ENCODE peak calls at places on chromosomes 11 and 22, in six cellular contexts. J is IMR-90, H is H9, N is neuronal stem cell, E is trophoblast cell, U is mesenchymal stem cell. B is an unnamed sample.

GRCh38 chr11:6365659-6366058 is 24.6 kb upstream of the SMPD1 start:
- DNase-seq in J (no peak), H (no peak), N (no peak), E (no peak), U (no peak), B (no peak)

GRCh38 chr11:130137999-130138398 is 21.6 kb upstream of the ST14 start:
- DNase-seq in J (no peak), H (no peak), N (no peak), E (no peak), U (no peak), B (no peak)

GRCh38 chr11:12088047-12088481 is 22.3 kb upstream of the MICAL2 start:
- DNase-seq in J (peak; percentile 77), H (no peak), N (no peak), E (peak; percentile 45), U (peak; percentile 88), B (peak; percentile 51)

GRCh38 chr22:20573830-20574615 is 66.6 kb downstream of the MED15 start:
- DNase-seq in J (no peak), H (no peak), N (no peak), E (no peak), U (no peak), B (no peak)

GRCh38 chr22:48336339-48337060 is 1491.2 kb downstream of the BRD1 start:
- DNase-seq in J (no peak), H (no peak), N (no peak), E (no peak), U (no peak), B (no peak)

GRCh38 chr11:8812438-8812837 is 98.6 kb upstream of the AKIP1 start:
- DNase-seq in J (no peak), H (no peak), N (no peak), E (peak; percentile 32), U (peak; percentile 57), B (peak; percentile 40)

GRCh38 chr11:77407613-77408012 is 66.3 kb downstream of the PAK1 start:
- DNase-seq in J (peak; percentile 92), H (no peak), N (no peak), E (no peak), U (peak; percentile 78), B (peak; percentile 37)

GRCh38 chr11:131511794-131512193 is 141.4 kb downstream of the NTM start:
- DNase-seq in J (no peak), H (peak; percentile 72), N (peak; percentile 17), E (peak; percentile 93), U (no peak), B (peak; percentile 72)

GRCh38 chr11:86592659-86593451 is 79.6 kb downstream of the ME3 start:
- DNase-seq in J (peak; percentile 87), H (no peak), N (no peak), E (peak; percentile 79), U (peak; percentile 89), B (peak; percentile 95)

GRCh38 chr11:94801866-94802460 is 33.8 kb downstream of the AMOTL1 start:
- DNase-seq in J (no peak), H (no peak), N (no peak), E (no peak), U (no peak), B (no peak)

GRCh38 chr22:42844756-42845155 is 12.3 kb downstream of the ARFGAP3 start:
- DNase-seq in J (peak; percentile 39), H (no peak), N (no peak), E (peak; percentile 49), U (peak; percentile 63), B (no peak)

GRCh38 chr11:113473983-113474361 is 1.2 kb downstream of the DRD2 start:
- DNase-seq in J (no peak), H (no peak), N (no peak), E (no peak), U (no peak), B (no peak)

GRCh38 chr11:8717876-8718753 is 35.5 kb downstream of the RPL27A start:
- DNase-seq in J (peak; percentile 97), H (no peak), N (no peak), E (no peak), U (peak; percentile 95), B (peak; percentile 85)

GRCh38 chr11:6812391-6813005 is 13.0 kb upstream of the OR6A2 start:
- DNase-seq in J (peak; percentile 34), H (peak; percentile 52), N (peak; percentile 43), E (peak; percentile 76), U (peak; percentile 51), B (peak; percentile 76)

GRCh38 chr11:32213223-32213622 is 122.3 kb downstream of the RCN1 start:
- DNase-seq in J (peak; percentile 74), H (no peak), N (no peak), E (peak; percentile 64), U (peak; percentile 36), B (no peak)

GRCh38 chr11:44623716-44624491 is 58.4 kb downstream of the CD82 start:
- DNase-seq in J (peak; percentile 43), H (peak; percentile 20), N (no peak), E (peak; percentile 3), U (no peak), B (no peak)

GRCh38 chr11:7442588-7443215 is 42.6 kb upstream of the OLFML1 start:
- DNase-seq in J (peak; percentile 31), H (peak; percentile 75), N (peak; percentile 65), E (peak; percentile 85), U (peak; percentile 48), B (peak; percentile 79)

GRCh38 chr22:46846832-46847355 is 84.4 kb downstream of the TBC1D22A start:
- DNase-seq in J (no peak), H (no peak), N (no peak), E (no peak), U (no peak), B (no peak)

GRCh38 chr11:34345991-34346480 is 11.8 kb downstream of the ABTB2 start:
- DNase-seq in J (peak; percentile 24), H (no peak), N (no peak), E (peak; percentile 42), U (no peak), B (no peak)

GRCh38 chr11:87092159-87092558 is 54.4 kb downstream of the TMEM135 start:
- DNase-seq in J (no peak), H (no peak), N (no peak), E (no peak), U (no peak), B (no peak)

GRCh38 chr11:117490019-117490679 is 162.5 kb downstream of the CEP164 start:
- DNase-seq in J (no peak), H (no peak), N (no peak), E (no peak), U (no peak), B (no peak)

GRCh38 chr11:61966673-61967176 is 709 bp downstream of the FTH1 start:
- DNase-seq in J (no peak), H (no peak), N (no peak), E (peak; percentile 47), U (peak; percentile 58), B (peak; percentile 80)

GRCh38 chr11:72975778-72976520 is 161.7 kb downstream of the ATG16L2 start:
- DNase-seq in J (peak; percentile 96), H (no peak), N (no peak), E (peak; percentile 90), U (peak; percentile 90), B (no peak)

GRCh38 chr11:79353706-79354105 is 87.1 kb downstream of the TENM4 start:
- DNase-seq in J (peak; percentile 7), H (no peak), N (no peak), E (no peak), U (no peak), B (no peak)

GRCh38 chr11:64250875-64251721 is at the start of gene PLCB3:
- DNase-seq in J (no peak), H (peak; percentile 75), N (peak; percentile 76), E (peak; percentile 72), U (peak; percentile 44), B (peak; percentile 53)
- H3K4ac ChIP-seq in J (peak within 1 kb of the TSS; percentile 96), H (no peak within 1 kb of the TSS), N (peak within 1 kb of the TSS; percentile 56), E (peak within 1 kb of the TSS; percentile 81), U (peak within 1 kb of the TSS; percentile 39), B (peak within 1 kb of the TSS; percentile 75)

GRCh38 chr22:38727123-38727522 is 21.4 kb downstream of the GTPBP1 start:
- DNase-seq in J (no peak), H (no peak), N (no peak), E (no peak), U (no peak), B (no peak)
- H3K27ac ChIP-seq in J (no peak overlapping the region), H (no peak overlapping the region), N (no peak overlapping the region), E (no peak overlapping the region), U (no peak overlapping the region), B (no peak overlapping the region)

DNA sequence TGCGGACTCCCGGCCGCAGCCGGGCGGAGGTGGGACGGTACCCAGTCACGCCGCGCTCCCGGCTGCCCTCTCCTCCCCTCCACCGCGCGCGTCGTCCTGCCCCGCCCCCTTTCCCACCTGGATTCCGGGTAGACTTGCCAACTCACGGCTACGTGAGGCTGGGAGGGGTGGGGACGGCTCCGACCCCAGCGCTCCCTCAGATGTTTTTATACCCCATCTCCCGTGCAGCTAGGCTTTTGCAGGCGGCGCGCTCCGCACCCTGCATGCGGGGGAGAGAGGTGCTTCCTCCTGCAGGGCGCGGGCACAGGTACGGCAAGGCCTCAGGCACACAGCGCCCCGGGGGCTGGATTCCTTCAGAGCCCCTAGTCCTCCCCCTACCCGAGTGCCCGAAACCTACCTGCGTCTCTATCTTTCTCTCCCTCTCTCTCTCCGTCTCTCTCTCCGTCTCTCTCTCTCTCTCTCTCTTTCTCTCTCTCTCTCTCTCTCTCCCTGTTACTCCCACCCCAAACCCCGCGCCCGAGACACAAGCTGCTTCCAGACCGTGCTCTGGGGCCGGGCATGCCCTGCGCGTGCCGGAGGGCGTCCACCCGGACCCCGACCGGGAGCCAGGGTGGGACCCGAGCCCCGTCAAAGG is 1.9 kb downstream of the PDGFB start:
- DNase-seq in J (no peak), H (peak; percentile 67), N (no peak), E (peak; percentile 77), U (peak; percentile 58), B (peak; percentile 68)
- H3K18ac ChIP-seq in J (no peak overlapping the region), H (peak overlapping the region; percentile 43), N (peak overlapping the region; percentile 96), E (peak overlapping the region; percentile 98), U (peak overlapping the region; percentile 75), B (peak overlapping the region; percentile 75)

GRCh38 chr11:68684385-68685356 is at the start of gene GAL:
- DNase-seq in J (no peak), H (peak; percentile 36), N (no peak), E (peak; percentile 30), U (peak; percentile 6), B (peak; percentile 45)
- H3K4ac ChIP-seq in J (no peak within 1 kb of the TSS), H (no peak within 1 kb of the TSS), N (peak within 1 kb of the TSS; percentile 29), E (no peak within 1 kb of the TSS), U (no peak within 1 kb of the TSS), B (peak within 1 kb of the TSS; percentile 75)

GRCh38 chr11:14672635-14673034 is 29.0 kb downstream of the PDE3B start:
- DNase-seq in J (peak; percentile 73), H (no peak), N (no peak), E (peak; percentile 3), U (peak; percentile 26), B (no peak)
- H3K27ac ChIP-seq in J (peak overlapping the region; percentile 50), H (no peak overlapping the region), N (no peak overlapping the region), E (no peak overlapping the region), U (no peak overlapping the region), B (no peak overlapping the region)

GRCh38 chr11:3162410-3163240 is 2.5 kb downstream of the OSBPL5 start:
- DNase-seq in J (no peak), H (no peak), N (no peak), E (no peak), U (no peak), B (no peak)
- H3K18ac ChIP-seq in J (no peak overlapping the region), H (no peak overlapping the region), N (no peak overlapping the region), E (peak overlapping the region; percentile 52), U (peak overlapping the region; percentile 49), B (no peak overlapping the region)

GRCh38 chr11:134383576-134384221 is 28.3 kb downstream of the B3GAT1 start:
- DNase-seq in J (no peak), H (no peak), N (no peak), E (no peak), U (no peak), B (no peak)
- H3K4ac ChIP-seq in J (no peak overlapping the region), H (no peak overlapping the region), N (no peak overlapping the region), E (no peak overlapping the region), U (no peak overlapping the region), B (no peak overlapping the region)

GRCh38 chr11:48007677-48008076 is 27.3 kb downstream of the PTPRJ start:
- DNase-seq in J (no peak), H (no peak), N (no peak), E (peak; percentile 29), U (peak; percentile 53), B (no peak)
- H3K27ac ChIP-seq in J (no peak overlapping the region), H (no peak overlapping the region), N (no peak overlapping the region), E (no peak overlapping the region), U (no peak overlapping the region), B (no peak overlapping the region)